ENCODE peak calls at places on chromosomes 2 and 18, in five cellular contexts. One of them, this sample, is unnamed.

GRCh38 chr2:7053650-7054262 is 136.5 kb downstream of the RNF144A start:
- DNase-seq in H1: no peak
- DNase-seq in NT2/D1: no peak
- DNase-seq in HepG2: no peak
- DNase-seq in GM12878: no peak
- DNase-seq in this sample: no peak

GRCh38 chr18:6624271-6624670 is 105.2 kb upstream of the ARHGAP28 start:
- DNase-seq in H1: no peak
- DNase-seq in NT2/D1: no peak
- DNase-seq in HepG2: no peak
- DNase-seq in GM12878: no peak
- DNase-seq in this sample: no peak

GRCh38 chr2:53486185-53486584 is 281.4 kb upstream of the CHAC2 start:
- DNase-seq in H1: no peak
- DNase-seq in NT2/D1: no peak
- DNase-seq in HepG2: no peak
- DNase-seq in GM12878: no peak
- DNase-seq in this sample: no peak

GRCh38 chr2:25294573-25295462 is 46.9 kb downstream of the DNMT3A start:
- DNase-seq in H1: no peak
- DNase-seq in NT2/D1: no peak
- DNase-seq in HepG2: no peak
- DNase-seq in GM12878: no peak
- DNase-seq in this sample: peak; percentile 27

GRCh38 chr2:174610243-174610995 is 12.8 kb upstream of the WIPF1 start:
- DNase-seq in H1: no peak
- DNase-seq in NT2/D1: no peak
- DNase-seq in HepG2: no peak
- DNase-seq in GM12878: no peak
- DNase-seq in this sample: no peak

GRCh38 chr18:41043876-41044275 is 911.2 kb upstream of the PIK3C3 start:
- DNase-seq in H1: no peak
- DNase-seq in NT2/D1: no peak
- DNase-seq in HepG2: no peak
- DNase-seq in GM12878: no peak
- DNase-seq in this sample: no peak

GRCh38 chr2:23386422-23387220 is 1.6 kb downstream of the KLHL29 start:
- DNase-seq in H1: no peak
- DNase-seq in NT2/D1: no peak
- DNase-seq in HepG2: no peak
- DNase-seq in GM12878: no peak
- DNase-seq in this sample: peak; percentile 50

GRCh38 chr2:185201063-185201462 is 537.5 kb upstream of the FSIP2 start:
- DNase-seq in H1: no peak
- DNase-seq in NT2/D1: no peak
- DNase-seq in HepG2: no peak
- DNase-seq in GM12878: no peak
- DNase-seq in this sample: no peak

GRCh38 chr18:9757851-9758587 is 49.9 kb downstream of the RAB31 start:
- DNase-seq in H1: no peak
- DNase-seq in NT2/D1: no peak
- DNase-seq in HepG2: no peak
- DNase-seq in GM12878: no peak
- DNase-seq in this sample: no peak

GRCh38 chr2:217707116-217707742 is 295.6 kb downstream of the TNS1 start:
- DNase-seq in H1: no peak
- DNase-seq in NT2/D1: no peak
- DNase-seq in HepG2: no peak
- DNase-seq in GM12878: no peak
- DNase-seq in this sample: no peak

GRCh38 chr2:159199751-159200465 is 86.6 kb downstream of the WDSUB1 start:
- DNase-seq in H1: no peak
- DNase-seq in NT2/D1: no peak
- DNase-seq in HepG2: no peak
- DNase-seq in GM12878: no peak
- DNase-seq in this sample: no peak

GRCh38 chr2:128408349-128409305 is 90.0 kb upstream of the HS6ST1 start:
- DNase-seq in H1: no peak
- DNase-seq in NT2/D1: no peak
- DNase-seq in HepG2: no peak
- DNase-seq in GM12878: no peak
- DNase-seq in this sample: no peak

GRCh38 chr2:205613970-205614559 is 68.2 kb upstream of the NRP2 start:
- DNase-seq in H1: no peak
- DNase-seq in NT2/D1: no peak
- DNase-seq in HepG2: no peak
- DNase-seq in GM12878: no peak
- DNase-seq in this sample: no peak

GRCh38 chr18:31301201-31301655 is 16.7 kb upstream of the DSG1 start:
- DNase-seq in H1: peak; percentile 3
- DNase-seq in NT2/D1: peak; percentile 33
- DNase-seq in HepG2: no peak
- DNase-seq in GM12878: no peak
- DNase-seq in this sample: no peak

GRCh38 chr2:101518470-101519172 is 43.7 kb upstream of the RFX8 start:
- DNase-seq in H1: no peak
- DNase-seq in NT2/D1: peak; percentile 20
- DNase-seq in HepG2: peak; percentile 78
- DNase-seq in GM12878: no peak
- DNase-seq in this sample: peak; percentile 46

GRCh38 chr2:7648381-7648780 is 731.2 kb downstream of the RNF144A start:
- DNase-seq in H1: no peak
- DNase-seq in NT2/D1: no peak
- DNase-seq in HepG2: no peak
- DNase-seq in GM12878: no peak
- DNase-seq in this sample: no peak

GRCh38 chr18:2909431-2910140 is 62.8 kb downstream of the EMILIN2 start:
- DNase-seq in H1: no peak
- DNase-seq in NT2/D1: no peak
- DNase-seq in HepG2: no peak
- DNase-seq in GM12878: no peak
- DNase-seq in this sample: no peak

GRCh38 chr2:211093743-211094303 is 537.4 kb downstream of the CPS1 start:
- DNase-seq in H1: no peak
- DNase-seq in NT2/D1: no peak
- DNase-seq in HepG2: peak; percentile 62
- DNase-seq in GM12878: no peak
- DNase-seq in this sample: no peak

GRCh38 chr2:66686768-66687167 is 251.8 kb downstream of the MEIS1 start:
- DNase-seq in H1: no peak
- DNase-seq in NT2/D1: no peak
- DNase-seq in HepG2: no peak
- DNase-seq in GM12878: no peak
- DNase-seq in this sample: no peak

GRCh38 chr18:41073372-41073954 is 881.6 kb upstream of the PIK3C3 start:
- DNase-seq in H1: no peak
- DNase-seq in NT2/D1: no peak
- DNase-seq in HepG2: no peak
- DNase-seq in GM12878: no peak
- DNase-seq in this sample: no peak

GRCh38 chr18:3790702-3791101 is 340.7 kb downstream of the TGIF1 start:
- DNase-seq in H1: no peak
- DNase-seq in NT2/D1: no peak
- DNase-seq in HepG2: no peak
- DNase-seq in GM12878: peak; percentile 15
- DNase-seq in this sample: no peak

GRCh38 chr18:33097126-33097525 is 324.3 kb upstream of the KLHL14 start:
- DNase-seq in H1: no peak
- DNase-seq in NT2/D1: no peak
- DNase-seq in HepG2: no peak
- DNase-seq in GM12878: no peak
- DNase-seq in this sample: no peak

GRCh38 chr18:13433685-13434084 is 215.1 kb downstream of the LDLRAD4 start:
- DNase-seq in H1: no peak
- DNase-seq in NT2/D1: no peak
- DNase-seq in HepG2: no peak
- DNase-seq in GM12878: no peak
- DNase-seq in this sample: no peak

GRCh38 chr2:167480986-167481309 is 592.7 kb downstream of the XIRP2 start:
- DNase-seq in H1: no peak
- DNase-seq in NT2/D1: peak; percentile 27
- DNase-seq in HepG2: no peak
- DNase-seq in GM12878: no peak
- DNase-seq in this sample: no peak

GRCh38 chr2:36352711-36353110 is 2.9 kb upstream of the CRIM1 start:
- DNase-seq in H1: no peak
- DNase-seq in NT2/D1: no peak
- DNase-seq in HepG2: peak; percentile 62
- DNase-seq in GM12878: no peak
- DNase-seq in this sample: no peak

GRCh38 chr2:241018051-241018891 is 19.9 kb downstream of the SNED1 start:
- DNase-seq in H1: no peak
- DNase-seq in NT2/D1: no peak
- DNase-seq in HepG2: no peak
- DNase-seq in GM12878: no peak
- DNase-seq in this sample: no peak

GRCh38 chr2:185502351-185502750 is 236.3 kb upstream of the FSIP2 start:
- DNase-seq in H1: no peak
- DNase-seq in NT2/D1: no peak
- DNase-seq in HepG2: no peak
- DNase-seq in GM12878: no peak
- DNase-seq in this sample: no peak

GRCh38 chr2:84904717-84905174 is 710 bp upstream of the TMSB10 start:
- DNase-seq in H1: no peak
- DNase-seq in NT2/D1: no peak
- DNase-seq in HepG2: no peak
- DNase-seq in GM12878: no peak
- DNase-seq in this sample: peak; percentile 50

GRCh38 chr18:78856569-78857200 is 122.9 kb upstream of the SALL3 start:
- DNase-seq in H1: no peak
- DNase-seq in NT2/D1: no peak
- DNase-seq in HepG2: no peak
- DNase-seq in GM12878: no peak
- DNase-seq in this sample: no peak

GRCh38 chr2:69835666-69836065 is 6.2 kb downstream of the GMCL1 start:
- DNase-seq in H1: no peak
- DNase-seq in NT2/D1: no peak
- DNase-seq in HepG2: no peak
- DNase-seq in GM12878: no peak
- DNase-seq in this sample: no peak

DNA sequence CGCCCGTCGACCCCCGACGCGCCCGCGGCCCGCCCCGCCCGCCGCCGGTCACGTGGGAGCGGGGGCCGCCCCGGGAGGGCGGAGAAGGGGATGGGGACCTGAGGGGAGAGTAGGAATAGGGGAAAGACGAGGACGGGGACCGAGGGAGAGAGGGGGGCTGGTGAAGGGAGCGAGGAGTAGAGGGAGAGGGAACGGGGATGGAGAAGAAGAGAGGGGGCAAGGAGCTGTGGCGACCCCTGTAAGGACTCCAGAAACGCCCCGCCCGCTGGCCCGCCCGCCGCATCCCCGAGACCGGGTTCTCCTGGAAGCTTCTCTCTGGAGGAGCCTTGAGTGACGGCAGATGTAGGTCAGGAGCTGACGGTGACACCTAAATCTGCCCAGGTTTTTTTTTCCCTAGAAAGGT is 615 bp downstream of the ADNP2 start:
- DNase-seq in H1: no peak
- DNase-seq in NT2/D1: no peak
- DNase-seq in HepG2: no peak
- DNase-seq in GM12878: no peak
- DNase-seq in this sample: no peak
- TF ChIP-seq SUZ12 in H1: no peak
- TF ChIP-seq SUZ12 in NT2/D1: no peak
- TF ChIP-seq SUZ12 in HepG2: no peak
- TF ChIP-seq SUZ12 in GM12878: no peak
- TF ChIP-seq SUZ12 in this sample: no peak

DNA sequence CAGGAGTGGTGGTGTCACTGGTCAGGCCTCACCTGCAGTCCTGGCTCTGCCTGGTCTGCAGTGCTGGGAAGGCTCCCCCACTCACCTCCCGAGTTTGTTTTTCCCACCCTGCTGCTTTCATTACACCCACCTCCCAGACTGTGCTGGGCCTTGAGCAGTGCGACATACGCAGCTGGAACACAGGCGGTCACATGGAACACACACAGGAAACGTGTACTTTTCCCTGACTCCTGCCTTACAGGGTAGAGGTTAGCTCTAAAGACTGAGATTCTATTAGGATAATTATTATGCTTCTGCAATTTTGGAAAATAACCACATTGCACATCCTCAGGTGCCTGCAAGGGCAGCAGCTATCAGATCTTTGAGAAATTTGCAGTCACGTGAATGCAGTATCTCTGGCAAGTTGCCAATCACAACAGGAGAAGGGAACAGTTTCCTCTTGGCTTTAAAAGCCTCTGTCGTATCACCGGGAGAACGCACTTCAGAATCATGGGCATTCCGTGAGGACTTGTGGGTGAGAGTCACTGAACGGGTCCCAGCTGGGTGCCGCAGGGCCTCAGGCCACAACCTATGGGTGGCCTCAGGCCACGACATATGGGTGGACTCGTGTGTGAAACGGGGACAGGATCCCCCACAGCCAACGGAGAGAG is 136.5 kb downstream of the ZNF236 start:
- DNase-seq in H1: no peak
- DNase-seq in NT2/D1: no peak
- DNase-seq in HepG2: no peak
- DNase-seq in GM12878: no peak
- DNase-seq in this sample: no peak
- TF ChIP-seq SUZ12 in H1: no peak
- TF ChIP-seq SUZ12 in NT2/D1: no peak
- TF ChIP-seq SUZ12 in HepG2: no peak
- TF ChIP-seq SUZ12 in GM12878: no peak
- TF ChIP-seq SUZ12 in this sample: no peak

DNA sequence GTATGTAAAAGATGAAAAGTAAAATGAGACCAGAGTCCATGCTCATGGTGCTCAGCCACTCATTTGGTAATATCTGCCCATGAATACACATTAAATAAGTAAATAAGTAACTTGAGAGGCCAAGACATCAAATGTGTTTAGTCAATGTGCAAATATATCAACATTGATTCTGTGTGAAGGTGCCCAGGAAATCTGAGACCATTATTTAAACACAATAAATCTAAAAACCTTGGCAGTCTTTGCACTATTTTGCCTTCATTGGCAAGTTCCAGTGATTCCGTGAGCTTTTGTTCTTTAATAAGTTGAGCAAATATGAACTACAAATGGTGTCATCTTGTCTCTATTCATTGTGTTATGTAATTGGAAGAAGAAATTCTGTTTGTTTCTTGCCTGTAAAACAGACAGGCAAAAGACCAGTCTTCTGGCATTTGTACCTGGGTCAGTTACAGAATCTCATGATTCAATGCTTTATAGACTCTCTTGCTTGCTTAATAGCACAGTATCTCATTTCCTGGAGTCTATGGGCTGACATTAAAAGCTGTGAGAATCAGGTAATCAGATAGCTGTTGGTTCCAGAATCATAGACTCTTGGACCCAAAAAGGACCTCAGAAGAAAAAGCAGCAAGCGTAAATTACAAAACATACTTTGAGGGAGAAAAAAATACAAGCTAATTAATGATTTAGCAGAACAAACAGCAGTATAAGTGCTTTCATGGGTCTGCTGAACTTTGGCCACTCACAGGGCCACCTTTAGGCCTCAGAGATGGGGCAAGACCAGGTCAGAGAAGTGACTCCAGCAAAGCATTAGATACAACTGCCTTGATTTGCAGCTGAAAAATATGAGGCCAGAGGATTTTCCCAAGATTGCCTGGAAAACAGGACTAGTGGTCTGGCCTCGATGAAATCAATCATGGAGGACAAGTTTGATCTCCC is 20.0 kb upstream of the SERPINB3 start:
- DNase-seq in H1: no peak
- DNase-seq in NT2/D1: no peak
- DNase-seq in HepG2: peak; percentile 6
- DNase-seq in GM12878: no peak
- DNase-seq in this sample: no peak
- TF ChIP-seq SUZ12 in H1: no peak
- TF ChIP-seq SUZ12 in NT2/D1: no peak
- TF ChIP-seq SUZ12 in HepG2: no peak
- TF ChIP-seq SUZ12 in GM12878: no peak
- TF ChIP-seq SUZ12 in this sample: no peak

GRCh38 chr2:168851674-168852320 is 38.4 kb downstream of the SPC25 start:
- DNase-seq in H1: no peak
- DNase-seq in NT2/D1: no peak
- DNase-seq in HepG2: no peak
- DNase-seq in GM12878: no peak
- DNase-seq in this sample: no peak
- TF ChIP-seq SUZ12 in H1: no peak
- TF ChIP-seq SUZ12 in NT2/D1: no peak
- TF ChIP-seq SUZ12 in HepG2: no peak
- TF ChIP-seq SUZ12 in GM12878: no peak
- TF ChIP-seq SUZ12 in this sample: no peak

This sample was measured in HEK293T.